ENCODE peak calls at places on chromosomes 2 and 18, in six cellular contexts. One of them, this sample, is unnamed. For H3K9me3 and H3K27me3, the result is how much of the 10 kb centered on the place peaks cover.

GRCh38 chr2:55961318-55961911 is 37.8 kb upstream of the EFEMP1 start:
- DNase-seq in heart right ventricle: peak
- DNase-seq in cardiac muscle cell: peak
- DNase-seq in stomach: no peak
- DNase-seq in adipocyte: peak
- DNase-seq in small intestine: peak
- DNase-seq in this sample: peak

GRCh38 chr18:51149605-51150429 is 47.7 kb downstream of the MEX3C start:
- DNase-seq in heart right ventricle: no peak
- DNase-seq in cardiac muscle cell: no peak
- DNase-seq in stomach: no peak
- DNase-seq in adipocyte: peak
- DNase-seq in small intestine: peak
- DNase-seq in this sample: peak

GRCh38 chr18:48045744-48046143 is 115.3 kb upstream of the SMAD2 start:
- DNase-seq in heart right ventricle: no peak
- DNase-seq in cardiac muscle cell: no peak
- DNase-seq in stomach: no peak
- DNase-seq in adipocyte: no peak
- DNase-seq in small intestine: no peak
- DNase-seq in this sample: no peak

GRCh38 chr2:60439219-60439974 is 114.1 kb downstream of the BCL11A start:
- DNase-seq in heart right ventricle: peak
- DNase-seq in cardiac muscle cell: peak
- DNase-seq in stomach: peak
- DNase-seq in adipocyte: no peak
- DNase-seq in small intestine: peak
- DNase-seq in this sample: no peak

GRCh38 chr18:58314284-58314683 is 270.3 kb downstream of the NEDD4L start:
- DNase-seq in heart right ventricle: peak
- DNase-seq in cardiac muscle cell: no peak
- DNase-seq in stomach: peak
- DNase-seq in adipocyte: peak
- DNase-seq in small intestine: peak
- DNase-seq in this sample: peak

GRCh38 chr2:30266051-30266621 is 34.8 kb downstream of the LBH start:
- DNase-seq in heart right ventricle: no peak
- DNase-seq in cardiac muscle cell: no peak
- DNase-seq in stomach: peak
- DNase-seq in adipocyte: no peak
- DNase-seq in small intestine: peak
- DNase-seq in this sample: peak

GRCh38 chr2:120949027-120949956 is 213.6 kb downstream of the GLI2 start:
- DNase-seq in heart right ventricle: no peak
- DNase-seq in cardiac muscle cell: peak
- DNase-seq in stomach: no peak
- DNase-seq in adipocyte: no peak
- DNase-seq in small intestine: peak
- DNase-seq in this sample: no peak

GRCh38 chr2:45014016-45014702 is 4.9 kb upstream of the SIX2 start:
- DNase-seq in heart right ventricle: peak
- DNase-seq in cardiac muscle cell: peak
- DNase-seq in stomach: peak
- DNase-seq in adipocyte: peak
- DNase-seq in small intestine: peak
- DNase-seq in this sample: peak

GRCh38 chr2:100381240-100381639 is 36.2 kb downstream of the CHST10 start:
- DNase-seq in heart right ventricle: peak
- DNase-seq in cardiac muscle cell: peak
- DNase-seq in stomach: peak
- DNase-seq in adipocyte: peak
- DNase-seq in small intestine: peak
- DNase-seq in this sample: peak

GRCh38 chr2:216620806-216621205 is 12.4 kb upstream of the IGFBP2 start:
- DNase-seq in heart right ventricle: peak
- DNase-seq in cardiac muscle cell: no peak
- DNase-seq in stomach: no peak
- DNase-seq in adipocyte: no peak
- DNase-seq in small intestine: no peak
- DNase-seq in this sample: no peak

GRCh38 chr2:25728559-25728958 is 55.2 kb upstream of the DTNB start:
- DNase-seq in heart right ventricle: no peak
- DNase-seq in cardiac muscle cell: no peak
- DNase-seq in stomach: no peak
- DNase-seq in adipocyte: no peak
- DNase-seq in small intestine: no peak
- DNase-seq in this sample: no peak

GRCh38 chr2:215900203-215900611 is 113.1 kb downstream of the MREG start:
- DNase-seq in heart right ventricle: no peak
- DNase-seq in cardiac muscle cell: no peak
- DNase-seq in stomach: no peak
- DNase-seq in adipocyte: peak
- DNase-seq in small intestine: no peak
- DNase-seq in this sample: peak

GRCh38 chr2:224650815-224651439 is 65.2 kb downstream of the CCDC195 start:
- DNase-seq in heart right ventricle: peak
- DNase-seq in cardiac muscle cell: peak
- DNase-seq in stomach: no peak
- DNase-seq in adipocyte: peak
- DNase-seq in small intestine: peak
- DNase-seq in this sample: no peak

GRCh38 chr2:105405291-105405690 is 6.4 kb upstream of the FHL2 start:
- DNase-seq in heart right ventricle: no peak
- DNase-seq in cardiac muscle cell: no peak
- DNase-seq in stomach: no peak
- DNase-seq in adipocyte: peak
- DNase-seq in small intestine: no peak
- DNase-seq in this sample: peak

GRCh38 chr2:241131531-241131930 is 17.7 kb downstream of the PASK start:
- DNase-seq in heart right ventricle: no peak
- DNase-seq in cardiac muscle cell: no peak
- DNase-seq in stomach: no peak
- DNase-seq in adipocyte: no peak
- DNase-seq in small intestine: no peak
- DNase-seq in this sample: no peak

GRCh38 chr2:170680172-170680913 is 34.8 kb upstream of the SP5 start:
- DNase-seq in heart right ventricle: no peak
- DNase-seq in cardiac muscle cell: no peak
- DNase-seq in stomach: no peak
- DNase-seq in adipocyte: no peak
- DNase-seq in small intestine: no peak
- DNase-seq in this sample: no peak

GRCh38 chr2:182952741-182953450 is 85.4 kb downstream of the NCKAP1 start:
- DNase-seq in heart right ventricle: no peak
- DNase-seq in cardiac muscle cell: no peak
- DNase-seq in stomach: no peak
- DNase-seq in adipocyte: peak
- DNase-seq in small intestine: no peak
- DNase-seq in this sample: no peak

GRCh38 chr2:45734336-45734735 is 82.9 kb downstream of the PRKCE start:
- DNase-seq in heart right ventricle: no peak
- DNase-seq in cardiac muscle cell: no peak
- DNase-seq in stomach: no peak
- DNase-seq in adipocyte: no peak
- DNase-seq in small intestine: no peak
- DNase-seq in this sample: no peak

GRCh38 chr2:47007221-47007825 is 91.7 kb upstream of the MCFD2 start:
- DNase-seq in heart right ventricle: no peak
- DNase-seq in cardiac muscle cell: no peak
- DNase-seq in stomach: no peak
- DNase-seq in adipocyte: no peak
- DNase-seq in small intestine: no peak
- DNase-seq in this sample: no peak

GRCh38 chr2:217218269-217219140 is 358.6 kb upstream of the TNP1 start:
- DNase-seq in heart right ventricle: no peak
- DNase-seq in cardiac muscle cell: no peak
- DNase-seq in stomach: no peak
- DNase-seq in adipocyte: peak
- DNase-seq in small intestine: no peak
- DNase-seq in this sample: peak

GRCh38 chr2:34738691-34739090 is 1139.6 kb upstream of the FAM98A start:
- DNase-seq in heart right ventricle: no peak
- DNase-seq in cardiac muscle cell: peak
- DNase-seq in stomach: no peak
- DNase-seq in adipocyte: no peak
- DNase-seq in small intestine: no peak
- DNase-seq in this sample: no peak

GRCh38 chr18:65752625-65753325 is 2.0 kb downstream of the CDH7 start:
- DNase-seq in heart right ventricle: no peak
- DNase-seq in cardiac muscle cell: no peak
- DNase-seq in stomach: no peak
- DNase-seq in adipocyte: no peak
- DNase-seq in small intestine: no peak
- DNase-seq in this sample: no peak

GRCh38 chr18:58631301-58631700 is 2.4 kb upstream of the ALPK2 start:
- DNase-seq in heart right ventricle: no peak
- DNase-seq in cardiac muscle cell: no peak
- DNase-seq in stomach: no peak
- DNase-seq in adipocyte: no peak
- DNase-seq in small intestine: no peak
- DNase-seq in this sample: no peak

GRCh38 chr2:144325086-144325485 is 194.8 kb downstream of the ZEB2 start:
- DNase-seq in heart right ventricle: no peak
- DNase-seq in cardiac muscle cell: no peak
- DNase-seq in stomach: no peak
- DNase-seq in adipocyte: no peak
- DNase-seq in small intestine: peak
- DNase-seq in this sample: no peak

GRCh38 chr2:76678358-76679024 is 843.7 kb downstream of the LRRTM4 start:
- DNase-seq in heart right ventricle: no peak
- DNase-seq in cardiac muscle cell: no peak
- DNase-seq in stomach: no peak
- DNase-seq in adipocyte: no peak
- DNase-seq in small intestine: no peak
- DNase-seq in this sample: no peak

GRCh38 chr18:67590571-67591141 is 74.1 kb upstream of the DSEL start:
- DNase-seq in heart right ventricle: no peak
- DNase-seq in cardiac muscle cell: no peak
- DNase-seq in stomach: no peak
- DNase-seq in adipocyte: peak
- DNase-seq in small intestine: no peak
- DNase-seq in this sample: no peak

GRCh38 chr2:76050196-76050595 is 339.5 kb upstream of the GCFC2 start:
- DNase-seq in heart right ventricle: no peak
- DNase-seq in cardiac muscle cell: no peak
- DNase-seq in stomach: no peak
- DNase-seq in adipocyte: no peak
- DNase-seq in small intestine: no peak
- DNase-seq in this sample: no peak

GRCh38 chr2:241272298-241272721 is 43.2 kb downstream of the HDLBP start:
- DNase-seq in heart right ventricle: no peak
- DNase-seq in cardiac muscle cell: peak
- DNase-seq in stomach: peak
- DNase-seq in adipocyte: no peak
- DNase-seq in small intestine: no peak
- DNase-seq in this sample: peak

GRCh38 chr18:75350440-75350839 is 77.1 kb downstream of the SMIM21 start:
- DNase-seq in heart right ventricle: no peak
- DNase-seq in cardiac muscle cell: no peak
- DNase-seq in stomach: no peak
- DNase-seq in adipocyte: no peak
- DNase-seq in small intestine: peak
- DNase-seq in this sample: no peak

GRCh38 chr2:220396287-220396686 is 768.9 kb downstream of the SLC4A3 start:
- DNase-seq in heart right ventricle: peak
- DNase-seq in cardiac muscle cell: no peak
- DNase-seq in stomach: no peak
- DNase-seq in adipocyte: peak
- DNase-seq in small intestine: no peak
- DNase-seq in this sample: peak

GRCh38 chr2:80496770-80497169 is 192.2 kb upstream of the LRRTM1 start:
- DNase-seq in heart right ventricle: no peak
- DNase-seq in cardiac muscle cell: no peak
- DNase-seq in stomach: no peak
- DNase-seq in adipocyte: peak
- DNase-seq in small intestine: no peak
- DNase-seq in this sample: peak

GRCh38 chr2:25420820-25421237 is 79.1 kb upstream of the DNMT3A start:
- DNase-seq in heart right ventricle: no peak
- DNase-seq in cardiac muscle cell: no peak
- DNase-seq in stomach: no peak
- DNase-seq in adipocyte: no peak
- DNase-seq in small intestine: no peak
- DNase-seq in this sample: no peak

GRCh38 chr2:124804014-124804940 is 779.2 kb downstream of the CNTNAP5 start:
- DNase-seq in heart right ventricle: no peak
- DNase-seq in cardiac muscle cell: peak
- DNase-seq in stomach: no peak
- DNase-seq in adipocyte: peak
- DNase-seq in small intestine: peak
- DNase-seq in this sample: peak

GRCh38 chr2:240996834-240997140 is 1.6 kb upstream of the SNED1 start:
- DNase-seq in heart right ventricle: peak
- DNase-seq in cardiac muscle cell: no peak
- DNase-seq in stomach: no peak
- DNase-seq in adipocyte: no peak
- DNase-seq in small intestine: no peak
- DNase-seq in this sample: no peak

GRCh38 chr2:116319001-116319400 is 1495.5 kb upstream of the DDX18 start:
- DNase-seq in heart right ventricle: no peak
- DNase-seq in cardiac muscle cell: no peak
- DNase-seq in stomach: no peak
- DNase-seq in adipocyte: no peak
- DNase-seq in small intestine: no peak
- DNase-seq in this sample: no peak
- H3K9me3 ChIP-seq in heart right ventricle: under half
- H3K9me3 ChIP-seq in cardiac muscle cell: under half
- H3K9me3 ChIP-seq in stomach: under half
- H3K9me3 ChIP-seq in adipocyte: under half
- H3K9me3 ChIP-seq in small intestine: under half
- H3K9me3 ChIP-seq in this sample: under half

GRCh38 chr2:176164803-176165597 is 7.9 kb downstream of the HOXD3 start:
- DNase-seq in heart right ventricle: no peak
- DNase-seq in cardiac muscle cell: no peak
- DNase-seq in stomach: no peak
- DNase-seq in adipocyte: no peak
- DNase-seq in small intestine: no peak
- DNase-seq in this sample: no peak
- H3K27me3 ChIP-seq in heart right ventricle: half or more
- H3K27me3 ChIP-seq in cardiac muscle cell: half or more
- H3K27me3 ChIP-seq in stomach: half or more
- H3K27me3 ChIP-seq in adipocyte: under half
- H3K27me3 ChIP-seq in small intestine: under half
- H3K27me3 ChIP-seq in this sample: under half

GRCh38 chr2:168307379-168307778 is 60.0 kb upstream of the STK39 start:
- DNase-seq in heart right ventricle: no peak
- DNase-seq in cardiac muscle cell: no peak
- DNase-seq in stomach: no peak
- DNase-seq in adipocyte: no peak
- DNase-seq in small intestine: no peak
- DNase-seq in this sample: no peak
- H3K9me3 ChIP-seq in heart right ventricle: under half
- H3K9me3 ChIP-seq in cardiac muscle cell: under half
- H3K9me3 ChIP-seq in stomach: under half
- H3K9me3 ChIP-seq in adipocyte: under half
- H3K9me3 ChIP-seq in small intestine: under half
- H3K9me3 ChIP-seq in this sample: under half

GRCh38 chr2:16184945-16185660 is 244.8 kb downstream of the MYCN start:
- DNase-seq in heart right ventricle: no peak
- DNase-seq in cardiac muscle cell: no peak
- DNase-seq in stomach: no peak
- DNase-seq in adipocyte: no peak
- DNase-seq in small intestine: no peak
- DNase-seq in this sample: no peak
- H3K27me3 ChIP-seq in heart right ventricle: under half
- H3K27me3 ChIP-seq in cardiac muscle cell: under half
- H3K27me3 ChIP-seq in stomach: under half
- H3K27me3 ChIP-seq in adipocyte: under half
- H3K27me3 ChIP-seq in small intestine: under half
- H3K27me3 ChIP-seq in this sample: under half

This sample was measured in MG63.